ENCODE peak calls at places on chromosomes 6 and 20, in seven cellular contexts. C is testis, E is ovary, O is adrenal gland, L is HCT116, H is spleen, Y is A549. Z is an unnamed sample. For H3K4me1, the result is how much of the 10 kb centered on the place peaks cover.

GRCh38 chr6:27495386-27496135 is 22.7 kb upstream of the ZNF184 start:
- DNase-seq in C (peak), E (peak), O (peak), L (peak), H (no peak), Y (peak), Z (no peak)

GRCh38 chr6:11921017-11921438 is 91.1 kb upstream of the HIVEP1 start:
- DNase-seq in C (no peak), E (no peak), O (peak), L (peak), H (no peak), Y (peak), Z (peak)

GRCh38 chr6:152954443-152954842 is 28.4 kb downstream of the FBXO5 start:
- DNase-seq in C (no peak), E (no peak), O (no peak), L (no peak), H (no peak), Y (peak), Z (no peak)

GRCh38 chr6:111642463-111643158 is 36.9 kb upstream of the TRAF3IP2 start:
- DNase-seq in C (peak), E (no peak), O (peak), L (peak), H (no peak), Y (peak), Z (peak)

GRCh38 chr6:108942556-108943492 is 94.6 kb downstream of the ARMC2 start:
- DNase-seq in C (no peak), E (no peak), O (no peak), L (no peak), H (peak), Y (no peak), Z (no peak)

GRCh38 chr20:35291654-35292503 is at the start of gene FAM83C:
- DNase-seq in C (no peak), E (no peak), O (no peak), L (no peak), H (no peak), Y (no peak), Z (no peak)

GRCh38 chr6:132063204-132063603 is 112.0 kb upstream of the CCN2 start:
- DNase-seq in C (no peak), E (no peak), O (no peak), L (no peak), H (no peak), Y (no peak), Z (no peak)

GRCh38 chr6:168417158-168417557 is 23.8 kb upstream of the SMOC2 start:
- DNase-seq in C (no peak), E (peak), O (no peak), L (no peak), H (no peak), Y (no peak), Z (no peak)

GRCh38 chr6:158064725-158065251 is 83.1 kb downstream of the SYNJ2 start:
- DNase-seq in C (no peak), E (peak), O (no peak), L (no peak), H (peak), Y (no peak), Z (peak)

GRCh38 chr6:159127701-159128100 is 41.5 kb upstream of the FNDC1 start:
- DNase-seq in C (no peak), E (no peak), O (no peak), L (no peak), H (no peak), Y (no peak), Z (no peak)
- H3K4me1 ChIP-seq in C (under half), E (under half), O (under half), L (under half), H (under half), Y (under half), Z (under half)

GRCh38 chr20:21368791-21369190 is 28.5 kb downstream of the NKX2-4 start:
- DNase-seq in C (no peak), E (no peak), O (no peak), L (no peak), H (no peak), Y (no peak), Z (no peak)
- TF ChIP-seq CTCF in C (no peak), E (no peak), O (no peak), L (no peak), H (no peak), Y (no peak), Z (no peak)

DNA sequence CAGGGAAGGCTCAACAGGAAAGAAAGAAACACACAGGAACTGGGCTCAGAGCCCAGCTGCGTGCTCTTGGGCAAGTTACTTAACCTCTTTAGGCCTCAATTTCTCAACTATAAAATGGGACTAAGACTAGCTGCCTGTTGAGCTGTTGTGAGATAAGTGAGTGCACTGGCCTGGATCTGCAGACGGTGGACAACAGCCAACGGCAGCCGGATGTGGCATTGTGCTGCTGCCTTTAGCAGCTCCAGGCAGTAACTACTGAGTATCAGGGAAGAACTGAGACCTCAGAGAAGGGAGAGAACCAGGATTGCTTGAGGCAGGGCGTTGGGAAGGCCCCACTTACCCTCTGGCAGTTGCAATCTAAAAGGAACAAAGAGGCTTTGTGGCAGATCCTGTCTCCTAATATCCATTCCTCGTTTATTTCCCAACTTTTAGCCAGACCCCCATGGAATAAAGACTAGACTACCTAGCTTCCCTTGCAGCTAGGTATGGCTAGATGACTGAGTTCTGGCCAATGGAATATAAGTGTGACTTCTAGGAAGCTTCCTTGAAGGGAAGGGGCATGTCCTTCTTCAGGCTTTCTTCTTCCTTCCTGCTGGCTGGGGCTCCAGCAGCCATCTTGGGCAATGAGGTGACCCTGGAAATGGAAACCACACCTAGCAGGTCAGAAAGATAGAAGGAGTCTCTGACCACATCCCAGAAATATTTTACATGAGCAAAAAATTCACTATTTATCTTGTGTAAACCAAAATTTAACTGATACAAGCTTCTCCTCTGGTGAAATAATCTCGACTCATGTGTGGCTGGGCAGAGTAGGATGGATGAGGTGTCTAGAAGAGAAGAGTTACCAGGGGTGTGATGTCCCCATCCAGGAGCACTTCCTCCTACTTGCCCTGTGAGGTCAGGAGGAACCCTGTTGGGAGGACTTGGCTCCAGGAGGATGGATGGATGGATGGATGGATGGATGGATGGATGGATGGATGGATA is 67.6 kb downstream of the MRPL14 start:
- DNase-seq in C (no peak), E (no peak), O (no peak), L (no peak), H (no peak), Y (no peak), Z (no peak)
- TF ChIP-seq POLR2A in C (no peak), E (no peak), O (no peak), L (no peak), H (no peak), Y (no peak), Z (no peak)

DNA sequence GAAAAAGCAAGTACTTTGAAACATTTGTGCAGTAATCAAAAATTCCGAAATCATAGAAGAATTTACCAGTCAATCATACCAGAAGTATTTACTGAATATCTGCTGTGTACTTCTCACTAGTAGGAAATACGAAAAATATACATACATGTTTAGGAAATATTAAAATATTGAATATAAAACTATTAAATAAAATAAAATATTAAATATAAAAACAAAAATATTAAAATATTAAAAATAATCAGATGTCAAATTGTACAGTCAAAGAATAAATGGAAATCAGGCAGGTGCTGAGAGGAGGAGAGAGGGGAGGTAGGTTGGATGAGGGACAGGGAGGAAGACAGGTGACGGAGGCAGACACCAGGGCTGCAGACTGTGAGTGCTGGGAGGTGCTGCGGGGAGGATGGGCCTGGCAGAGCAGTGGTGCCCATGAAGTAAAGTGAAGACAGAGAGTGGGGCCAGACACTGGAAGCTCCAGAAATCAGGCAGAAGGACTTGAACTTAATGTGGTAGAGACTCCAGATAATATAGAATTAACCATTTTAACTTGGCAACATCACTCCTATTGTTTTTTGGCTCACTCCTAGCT is 55.9 kb downstream of the PRKN start:
- DNase-seq in C (no peak), E (no peak), O (no peak), L (no peak), H (no peak), Y (no peak), Z (no peak)
- H3K4me1 ChIP-seq in C (under half), E (under half), O (under half), L (under half), H (under half), Y (under half), Z (under half)

GRCh38 chr20:4134861-4135379 is 119.6 kb upstream of the RNF24 start:
- DNase-seq in C (no peak), E (no peak), O (no peak), L (no peak), H (no peak), Y (peak), Z (no peak)

GRCh38 chr20:4136967-4137334 is 121.6 kb upstream of the RNF24 start:
- DNase-seq in C (no peak), E (no peak), O (no peak), L (no peak), H (no peak), Y (no peak), Z (no peak)

GRCh38 chr20:4135385-4136077 is 120.2 kb upstream of the RNF24 start:
- DNase-seq in C (no peak), E (no peak), O (peak), L (peak), H (no peak), Y (peak), Z (no peak)

GRCh38 chr20:4136078-4136966 is 121.0 kb upstream of the RNF24 start:
- DNase-seq in C (no peak), E (no peak), O (no peak), L (no peak), H (no peak), Y (peak), Z (no peak)

DNA sequence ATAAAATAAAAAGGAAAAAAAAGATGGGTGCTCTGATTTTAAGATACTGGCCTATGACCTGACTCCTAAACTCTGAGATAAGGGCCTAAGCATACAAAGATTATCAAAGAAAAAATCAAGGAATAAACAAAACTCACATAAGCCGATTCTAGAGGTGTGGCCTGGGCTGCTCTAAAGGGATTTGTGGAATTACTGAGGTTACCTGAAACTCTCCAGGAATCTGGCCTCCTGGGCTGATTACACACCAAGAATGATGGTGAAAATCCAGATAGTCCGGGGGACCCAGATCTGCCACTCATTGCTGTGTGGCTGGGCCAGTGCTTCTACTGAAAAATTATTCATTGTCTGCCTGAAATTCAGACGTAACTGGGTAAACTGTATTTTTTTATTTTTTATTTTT is 122.7 kb upstream of the RNF24 start:
- DNase-seq in C (no peak), E (no peak), O (no peak), L (no peak), H (no peak), Y (no peak), Z (no peak)
- TF ChIP-seq CTCF in C (no peak), E (no peak), O (no peak), L (no peak), H (no peak), Y (no peak), Z (no peak)

Z was measured in Peyer's patch.